ENCODE peak calls at places on chromosomes 11 and 22, in nine cellular contexts. C is AG09309; E is SJSA1; T is CD8-positive, alpha-beta memory T cell; R is colonic mucosa; M is NT2/D1; W is cardiac fibroblast; Z is GM23338; Q is HFF-Myc. I is an unnamed sample.
A peak's percentile ranks its signal among the peaks of the same experiment; 100 is the strongest.

GRCh38 chr11:103881518-103882070 is 154.8 kb upstream of the DDI1 start:
- DNase-seq in C (no peak), E (no peak), T (no peak), R (no peak), M (no peak), W (no peak), Z (no peak), Q (no peak), I (no peak)

GRCh38 chr22:22593964-22594656 is 35.0 kb upstream of the PRAME start:
- DNase-seq in C (no peak), E (no peak), T (peak; percentile 35), R (peak; percentile 32), M (peak; percentile 54), W (peak; percentile 66), Z (peak; percentile 78), Q (no peak), I (peak; percentile 78)

GRCh38 chr22:27488456-27489224 is 312.9 kb downstream of the MN1 start:
- DNase-seq in C (no peak), E (no peak), T (no peak), R (peak; percentile 32), M (no peak), W (no peak), Z (no peak), Q (no peak), I (no peak)

GRCh38 chr11:93525601-93526000 is 17.6 kb downstream of the SMCO4 start:
- DNase-seq in C (no peak), E (no peak), T (no peak), R (no peak), M (no peak), W (peak; percentile 67), Z (no peak), Q (no peak), I (peak; percentile 81)

GRCh38 chr22:29044657-29045176 is 16.9 kb downstream of the C22orf31 start:
- DNase-seq in C (no peak), E (peak; percentile 62), T (no peak), R (no peak), M (no peak), W (peak; percentile 63), Z (no peak), Q (peak; percentile 40), I (no peak)

GRCh38 chr11:64500176-64501013 is 90.6 kb upstream of the SLC22A12 start:
- DNase-seq in C (no peak), E (peak; percentile 51), T (no peak), R (no peak), M (no peak), W (no peak), Z (no peak), Q (no peak), I (peak; percentile 42)

GRCh38 chr11:25436326-25436725 is 895.6 kb upstream of the ANO3 start:
- DNase-seq in C (no peak), E (no peak), T (no peak), R (no peak), M (no peak), W (no peak), Z (no peak), Q (no peak), I (no peak)

GRCh38 chr11:3859373-3859881 is 4.0 kb downstream of the STIM1 start:
- DNase-seq in C (no peak), E (no peak), T (no peak), R (peak; percentile 69), M (no peak), W (no peak), Z (peak; percentile 42), Q (no peak), I (no peak)

GRCh38 chr11:72703281-72704008 is 29.2 kb upstream of the PDE2A start:
- DNase-seq in C (peak; percentile 62), E (no peak), T (no peak), R (peak; percentile 36), M (no peak), W (peak; percentile 94), Z (no peak), Q (peak; percentile 39), I (no peak)

GRCh38 chr22:44261861-44262595 is 50.7 kb downstream of the SHISAL1 start:
- DNase-seq in C (no peak), E (no peak), T (no peak), R (no peak), M (no peak), W (peak; percentile 30), Z (no peak), Q (no peak), I (no peak)

GRCh38 chr11:114080219-114080618 is 20.7 kb downstream of the ZBTB16 start:
- DNase-seq in C (no peak), E (no peak), T (peak; percentile 55), R (no peak), M (no peak), W (peak; percentile 69), Z (no peak), Q (no peak), I (peak; percentile 52)

GRCh38 chr22:49850959-49851815 is 2.5 kb upstream of the ZBED4 start:
- DNase-seq in C (no peak), E (no peak), T (no peak), R (no peak), M (no peak), W (no peak), Z (no peak), Q (no peak), I (no peak)

GRCh38 chr22:19756288-19757128 is 4.1 kb upstream of the TBX1 start:
- DNase-seq in C (no peak), E (no peak), T (peak; percentile 47), R (peak; percentile 49), M (no peak), W (peak; percentile 23), Z (peak; percentile 73), Q (no peak), I (peak; percentile 42)

GRCh38 chr11:94771951-94772350 is 3.8 kb downstream of the AMOTL1 start:
- DNase-seq in C (no peak), E (no peak), T (no peak), R (no peak), M (no peak), W (no peak), Z (no peak), Q (no peak), I (no peak)

GRCh38 chr11:117458275-117459120 is 130.8 kb downstream of the CEP164 start:
- DNase-seq in C (no peak), E (no peak), T (no peak), R (no peak), M (no peak), W (no peak), Z (no peak), Q (no peak), I (no peak)

GRCh38 chr11:128906185-128907065 is 15.3 kb downstream of the KCNJ5 start:
- DNase-seq in C (no peak), E (no peak), T (no peak), R (no peak), M (no peak), W (no peak), Z (no peak), Q (no peak), I (peak; percentile 56)

GRCh38 chr11:128903248-128904041 is 12.3 kb downstream of the KCNJ5 start:
- DNase-seq in C (no peak), E (no peak), T (no peak), R (no peak), M (no peak), W (no peak), Z (peak; percentile 79), Q (no peak), I (peak; percentile 78)

GRCh38 chr11:128905345-128906184 is 14.4 kb downstream of the KCNJ5 start:
- DNase-seq in C (no peak), E (peak; percentile 49), T (peak; percentile 28), R (peak; percentile 68), M (peak; percentile 40), W (peak; percentile 40), Z (peak; percentile 84), Q (no peak), I (peak; percentile 72)

GRCh38 chr11:128904303-128904871 is 13.2 kb downstream of the KCNJ5 start:
- DNase-seq in C (no peak), E (no peak), T (no peak), R (no peak), M (no peak), W (no peak), Z (peak; percentile 28), Q (no peak), I (no peak)

GRCh38 chr11:128904872-128905344 is 13.8 kb downstream of the KCNJ5 start:
- DNase-seq in C (no peak), E (peak; percentile 48), T (no peak), R (peak; percentile 55), M (no peak), W (no peak), Z (peak; percentile 44), Q (no peak), I (peak; percentile 38)
- H3K4me3 ChIP-seq in C (peak overlapping the region; percentile 62), E (peak overlapping the region; percentile 37), T (peak overlapping the region; percentile 50), R (peak overlapping the region; percentile 52), M (peak overlapping the region; percentile 41), W (peak overlapping the region; percentile 55), Z (peak overlapping the region; percentile 68), Q (peak overlapping the region; percentile 45), I (no peak overlapping the region)

GRCh38 chr11:65867284-65868071 is 5.1 kb downstream of the EFEMP2 start:
- DNase-seq in C (no peak), E (peak; percentile 61), T (no peak), R (no peak), M (no peak), W (no peak), Z (peak; percentile 72), Q (no peak), I (no peak)
- H3K4me3 ChIP-seq in C (no peak overlapping the region), E (no peak overlapping the region), T (no peak overlapping the region), R (no peak overlapping the region), M (no peak overlapping the region), W (no peak overlapping the region), Z (peak overlapping the region; percentile 92), Q (no peak overlapping the region), I (no peak overlapping the region)

DNA sequence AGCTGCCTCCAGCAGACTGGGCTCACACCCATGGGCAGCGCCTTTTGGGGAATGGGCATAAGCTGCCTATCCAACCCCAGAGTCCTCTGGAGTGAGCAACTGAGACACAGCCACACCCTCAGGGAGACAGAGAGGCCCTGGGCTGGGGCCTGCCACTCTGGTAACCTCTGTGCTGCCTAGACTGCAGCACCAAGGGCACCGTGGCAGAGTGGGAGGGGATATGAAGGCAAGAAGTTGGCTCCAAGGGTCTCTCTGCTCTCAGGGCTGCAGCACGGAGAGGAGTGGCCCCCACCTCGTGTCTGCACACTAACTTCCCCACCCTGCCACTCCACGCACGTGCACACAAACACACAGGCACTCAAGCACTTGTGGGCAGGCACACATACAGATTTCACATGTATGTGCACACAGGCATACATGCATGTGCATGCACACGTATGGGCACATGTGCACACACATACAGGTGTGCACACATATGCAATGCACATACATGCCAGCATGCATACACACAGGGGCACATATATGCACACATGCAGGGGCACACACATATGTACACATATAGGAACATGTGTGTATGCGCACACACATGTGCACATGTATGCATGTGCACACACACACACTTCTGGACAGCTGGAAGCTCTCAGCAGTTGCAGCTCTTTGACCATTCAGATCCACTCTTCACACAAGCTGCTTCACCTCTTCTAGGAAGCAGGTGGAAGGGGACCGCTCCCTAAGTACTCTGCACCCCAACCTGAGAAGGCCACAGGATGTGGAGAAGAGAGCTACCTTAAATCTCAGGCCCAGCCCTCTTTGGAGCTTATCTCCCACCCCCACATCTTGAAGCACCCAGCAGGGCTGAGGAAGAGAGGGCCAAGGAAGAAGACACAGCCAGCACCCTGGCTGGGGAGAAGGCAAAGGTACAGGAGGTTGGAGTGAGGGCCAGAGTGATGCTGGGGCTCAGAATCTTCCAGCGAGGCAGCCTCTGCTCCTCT is 4.3 kb downstream of the IGSF9B start:
- DNase-seq in C (no peak), E (no peak), T (no peak), R (no peak), M (no peak), W (no peak), Z (no peak), Q (no peak), I (no peak)
- H3K4me3 ChIP-seq in C (no peak overlapping the region), E (no peak overlapping the region), T (no peak overlapping the region), R (no peak overlapping the region), M (peak overlapping the region; percentile 28), W (no peak overlapping the region), Z (peak overlapping the region; percentile 45), Q (no peak overlapping the region), I (no peak overlapping the region)

GRCh38 chr11:124865902-124866851 is 945 bp downstream of the ROBO3 start:
- DNase-seq in C (no peak), E (no peak), T (peak; percentile 34), R (peak; percentile 47), M (peak; percentile 32), W (peak; percentile 41), Z (peak; percentile 69), Q (no peak), I (peak; percentile 43)
- H3K4me3 ChIP-seq in C (peak overlapping the region; percentile 22), E (no peak overlapping the region), T (no peak overlapping the region), R (peak overlapping the region; percentile 18), M (peak overlapping the region; percentile 39), W (peak overlapping the region; percentile 24), Z (peak overlapping the region; percentile 53), Q (peak overlapping the region; percentile 9), I (peak overlapping the region; percentile 43)

I was measured in adrenal gland.